ENCODE peak calls at places on chromosomes 11 and 22, in four cellular contexts. P, I, N and F are unnamed samples.

GRCh38 chr11:10454902-10455631 is at the start of gene AMPD3:
- DNase-seq in P (no peak), N (no peak), I (peak; percentile 96), F (no peak)

GRCh38 chr11:127656266-127656879 is 655.8 kb upstream of the KIRREL3 start:
- DNase-seq in N (no peak), I (no peak), P (no peak), F (no peak)

GRCh38 chr11:33928564-33928963 is 36.7 kb upstream of the LMO2 start:
- DNase-seq in I (no peak), N (no peak), P (no peak), F (no peak)

GRCh38 chr22:24426436-24426835 is 963 bp upstream of the ADORA2A start:
- DNase-seq in P (no peak), I (no peak), N (no peak), F (no peak)

GRCh38 chr22:33076368-33076767 is 18.2 kb upstream of the SYN3 start:
- DNase-seq in I (no peak), P (no peak), N (no peak), F (no peak)

GRCh38 chr11:113628912-113629311 is 77.2 kb downstream of the TMPRSS5 start:
- DNase-seq in I (no peak), N (no peak), P (no peak), F (no peak)

GRCh38 chr11:115963170-115963569 is 459.0 kb upstream of the CADM1 start:
- DNase-seq in P (no peak), I (no peak), N (no peak), F (no peak)

GRCh38 chr11:6655020-6655789 is 404 bp downstream of the DCHS1 start:
- DNase-seq in I (no peak), P (peak; percentile 31), N (no peak), F (no peak)

GRCh38 chr11:7696424-7696823 is 9.9 kb downstream of the OVCH2 start:
- DNase-seq in I (no peak), P (no peak), N (no peak), F (no peak)

GRCh38 chr22:46571642-46572250 is 34.3 kb upstream of the CELSR1 start:
- DNase-seq in P (no peak), N (no peak), I (no peak), F (no peak)

GRCh38 chr11:85530596-85530995 is 96.5 kb downstream of the DLG2 start:
- DNase-seq in N (no peak), I (no peak), P (no peak), F (no peak)

GRCh38 chr22:48895831-48896765 is 931.6 kb downstream of the BRD1 start:
- DNase-seq in I (no peak), P (no peak), N (no peak), F (no peak)

GRCh38 chr11:63511349-63511748 is 5.5 kb downstream of the LGALS12 start:
- DNase-seq in N (no peak), I (no peak), P (no peak), F (no peak)

GRCh38 chr22:26066534-26066933 is 102.7 kb upstream of the SEZ6L start:
- DNase-seq in P (no peak), N (no peak), I (no peak), F (no peak)

GRCh38 chr11:6219359-6219758 is 14.0 kb downstream of the C11orf42 start:
- DNase-seq in P (no peak), I (peak; percentile 13), N (no peak), F (no peak)

GRCh38 chr11:1460994-1461805 is 25.4 kb downstream of the MOB2 start:
- DNase-seq in I (no peak), N (no peak), P (no peak), F (no peak)

GRCh38 chr11:96105197-96105895 is 181.4 kb upstream of the MTMR2 start:
- DNase-seq in N (no peak), I (no peak), P (no peak), F (no peak)

GRCh38 chr11:94794287-94795168 is 26.4 kb downstream of the AMOTL1 start:
- DNase-seq in I (no peak), P (no peak), N (no peak), F (peak; percentile 33)

GRCh38 chr22:32600184-32600583 is 125.6 kb downstream of the FBXO7 start:
- DNase-seq in N (no peak), I (no peak), P (no peak), F (no peak)

GRCh38 chr22:48318575-48319320 is 1508.9 kb downstream of the BRD1 start:
- DNase-seq in P (no peak), N (no peak), I (no peak), F (no peak)

GRCh38 chr11:62705401-62705800 is 1.8 kb downstream of the BSCL2 start:
- DNase-seq in I (no peak), P (no peak), N (no peak), F (peak; percentile 29)

GRCh38 chr11:119115484-119116234 is 5.7 kb upstream of the HINFP start:
- DNase-seq in P (no peak), N (no peak), I (no peak), F (no peak)

GRCh38 chr11:8019671-8020597 is 32.8 kb downstream of the EIF3F start:
- DNase-seq in P (no peak), I (no peak), N (peak; percentile 34), F (no peak)

GRCh38 chr11:16606784-16607674 is 131.4 kb upstream of the C11orf58 start:
- DNase-seq in N (no peak), P (no peak), I (no peak), F (peak; percentile 62)
- TF ChIP-seq CTCF in N (no peak), P (no peak), I (no peak), F (no peak)

GRCh38 chr11:117808768-117809167 is 11.8 kb upstream of the DSCAML1 start:
- DNase-seq in N (no peak), I (no peak), P (no peak), F (no peak)

GRCh38 chr11:117805048-117805447 is 8.0 kb upstream of the DSCAML1 start:
- DNase-seq in I (no peak), P (no peak), N (no peak), F (no peak)

GRCh38 chr11:117807482-117808272 is 10.7 kb upstream of the DSCAML1 start:
- DNase-seq in N (peak; percentile 73), P (peak; percentile 64), I (no peak), F (peak; percentile 70)

GRCh38 chr11:117806906-117807305 is 9.9 kb upstream of the DSCAML1 start:
- DNase-seq in N (no peak), I (no peak), P (no peak), F (no peak)

DNA sequence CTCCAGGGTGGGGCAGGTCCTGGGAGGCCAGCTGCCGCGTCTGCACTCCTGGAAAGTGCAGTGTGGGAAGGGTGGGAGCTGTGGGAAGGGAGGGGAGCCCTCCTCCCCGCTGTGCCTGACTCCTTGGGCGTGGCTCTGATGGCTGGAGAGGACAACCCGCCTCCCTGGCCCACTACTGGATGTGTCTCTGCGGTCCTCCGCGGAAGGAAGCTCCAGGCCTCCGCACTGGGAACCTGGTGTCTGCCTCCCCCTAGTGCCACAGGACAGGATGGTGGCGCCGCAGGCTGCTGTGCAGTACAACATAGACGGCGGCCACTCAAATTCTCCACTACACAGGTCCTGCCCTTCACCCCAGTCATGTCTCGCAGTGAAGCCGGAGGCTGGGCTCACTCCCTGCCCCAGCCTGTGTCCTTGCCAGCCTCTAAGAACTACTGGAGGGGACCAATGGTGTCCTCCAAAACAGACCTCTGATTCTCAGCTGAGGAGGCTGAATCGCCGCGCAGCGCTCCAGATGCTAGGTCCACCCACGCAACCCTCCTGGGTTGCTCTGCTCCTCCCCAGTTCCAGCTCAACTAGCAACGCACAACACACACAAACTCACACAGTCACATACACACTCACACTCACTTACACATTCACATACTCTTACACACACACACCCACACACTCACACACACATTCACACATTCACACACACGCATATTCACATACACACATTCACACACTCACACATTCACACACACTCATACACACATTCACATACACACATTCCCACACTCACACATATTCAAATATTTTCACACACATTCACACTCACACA is 12.4 kb upstream of the DSCAML1 start:
- DNase-seq in N (peak; percentile 29), I (no peak), P (no peak), F (peak; percentile 70)
- TF ChIP-seq CTCF in N (no peak), I (peak; percentile 92), P (peak; percentile 69), F (peak; percentile 15)

DNA sequence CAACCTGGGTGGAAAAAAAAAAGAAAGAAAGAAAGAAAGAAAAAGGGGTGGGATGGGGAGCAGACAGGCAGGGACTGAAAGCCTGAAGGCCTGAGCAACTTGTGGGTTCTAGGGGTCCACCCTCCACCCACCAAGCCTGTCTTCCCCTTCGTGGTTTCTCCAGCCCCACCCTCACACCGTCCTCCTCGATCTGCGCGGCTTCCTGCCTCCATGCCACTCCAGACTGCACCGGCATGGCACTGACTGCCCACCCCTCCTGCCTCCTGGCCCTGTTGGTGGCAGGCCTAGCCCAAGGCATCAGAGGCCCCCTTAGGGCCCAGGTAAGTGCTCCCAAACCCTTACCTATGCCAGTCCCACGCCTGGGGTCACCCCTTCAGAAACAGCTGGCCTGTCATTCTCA is at the start of gene CTSW:
- DNase-seq in I (no peak), P (no peak), N (no peak), F (no peak)
- TF ChIP-seq CTCF in I (no peak), P (no peak), N (no peak), F (no peak)

GRCh38 chr11:13117344-13117743 is 108.2 kb downstream of the RASSF10 start:
- DNase-seq in I (no peak), P (no peak), N (no peak), F (no peak)

GRCh38 chr11:13118194-13118593 is 109.1 kb downstream of the RASSF10 start:
- DNase-seq in P (no peak), I (no peak), N (no peak), F (no peak)

GRCh38 chr11:13116491-13116890 is 107.4 kb downstream of the RASSF10 start:
- DNase-seq in I (no peak), N (no peak), P (no peak), F (no peak)

GRCh38 chr11:13111813-13112130 is 102.7 kb downstream of the RASSF10 start:
- DNase-seq in N (no peak), I (no peak), P (no peak), F (no peak)

GRCh38 chr11:13114566-13115465 is 105.7 kb downstream of the RASSF10 start:
- DNase-seq in N (no peak), P (peak; percentile 33), I (no peak), F (peak; percentile 59)
- TF ChIP-seq CTCF in N (no peak), P (peak; percentile 45), I (no peak), F (no peak)

DNA sequence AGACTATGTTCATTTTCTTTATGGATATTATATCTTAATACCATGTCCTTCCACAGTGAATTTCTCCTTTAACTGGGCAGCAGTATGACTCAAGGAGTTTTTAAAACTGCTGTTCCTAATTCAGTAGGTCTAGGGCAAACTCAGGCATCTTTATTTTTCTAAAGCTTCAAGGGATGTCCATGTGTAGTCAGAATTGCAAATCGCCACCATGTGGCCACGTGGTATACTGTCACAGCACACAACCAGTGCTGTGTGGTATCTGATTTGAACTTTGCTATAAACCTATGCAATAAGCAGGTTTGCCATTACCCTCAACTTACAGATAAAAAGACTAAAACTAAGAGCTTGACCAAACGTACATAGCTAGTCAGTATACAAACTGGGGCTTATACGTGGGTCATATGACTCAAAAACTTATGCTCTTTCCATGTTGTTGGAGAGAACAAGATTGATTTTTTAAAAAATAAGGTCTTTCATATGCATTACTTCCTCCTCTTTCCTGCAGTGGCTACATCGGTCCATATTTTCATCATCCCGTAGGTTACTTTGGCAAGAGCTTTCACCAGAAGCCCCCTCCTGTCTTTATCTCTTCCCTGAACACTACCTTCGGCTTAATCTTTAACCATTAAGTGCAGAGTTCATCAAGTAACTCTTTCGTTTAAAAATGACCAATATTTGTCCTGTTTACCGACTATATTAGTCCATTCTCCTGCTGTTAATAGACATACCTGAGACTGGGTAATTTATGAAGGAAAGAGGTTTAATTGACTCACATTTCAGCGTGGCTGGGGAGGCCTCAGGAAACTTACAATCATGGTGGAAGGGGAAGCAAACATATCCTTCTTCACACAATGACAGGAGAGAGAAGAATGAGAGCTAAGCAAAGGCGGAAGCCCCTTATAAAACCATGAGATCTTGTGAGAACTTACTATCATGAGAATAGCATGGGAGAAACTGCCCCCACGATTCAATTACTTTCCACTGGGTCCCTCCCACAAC is 8.0 kb upstream of the HTATIP2 start:
- DNase-seq in P (no peak), I (no peak), N (no peak), F (peak; percentile 57)
- TF ChIP-seq CTCF in P (peak; percentile 69), I (peak; percentile 74), N (no peak), F (peak; percentile 52)